ENCODE peak calls at places on chromosomes 2 and 18, in ten cellular contexts. W is activated CD8-positive, alpha-beta memory T cell treated with anti-CD3 and anti-CD28 coated beads, Interleukin-2, amount 50 U/mL, for 48 hours; N is amniotic stem cell; O is PC-3; M is CD8-positive, alpha-beta T cell; T is stimulated activated CD4-positive, alpha-beta T cell treated with anti-CD3 and anti-CD28 coated beads, TNF-alpha, amount 100 ng/mL, for 1 hour; R is left ventricle myocardium superior; Z is activated T-helper 9 cell treated with anti-CD3 and anti-CD28 coated beads, Interleukin-2, amount 50 U/mL, for 16 hours; I is SJCRH30; C is colonic mucosa. U is an unnamed sample.

GRCh38 chr2:196555726-196556125 is 83.8 kb upstream of the CCDC150 start:
- DNase-seq in N (no peak), O (no peak), C (no peak), R (no peak), M (no peak), T (no peak), I (no peak), W (no peak), Z (no peak), U (no peak)

GRCh38 chr2:179106342-179107178 is 56.6 kb upstream of the CCDC141 start:
- DNase-seq in M (no peak), I (peak; percentile 92), T (no peak), O (peak; percentile 99), N (peak; percentile 68), C (peak; percentile 40), R (no peak), Z (no peak), W (no peak), U (peak; percentile 98)

GRCh38 chr2:127166221-127166860 is 53.8 kb downstream of the CYP27C1 start:
- DNase-seq in I (no peak), T (no peak), O (no peak), C (no peak), N (no peak), Z (no peak), W (peak; percentile 20), R (no peak), M (no peak), U (no peak)

GRCh38 chr2:236963631-236964030 is 122.1 kb upstream of the COPS8 start:
- DNase-seq in I (no peak), C (no peak), W (no peak), R (no peak), Z (no peak), N (no peak), M (no peak), O (no peak), T (no peak), U (no peak)

GRCh38 chr18:34632323-34632722 is 77.8 kb upstream of the DTNA start:
- DNase-seq in W (no peak), M (no peak), C (no peak), T (no peak), O (no peak), I (no peak), N (no peak), R (no peak), Z (no peak), U (no peak)

GRCh38 chr2:29010946-29011649 is 30.0 kb downstream of the TOGARAM2 start:
- DNase-seq in O (no peak), T (no peak), Z (no peak), M (peak; percentile 45), C (no peak), I (peak; percentile 94), R (peak; percentile 57), N (no peak), W (peak; percentile 70), U (peak; percentile 22)

GRCh38 chr2:238945433-238946150 is 97.7 kb downstream of the TWIST2 start:
- DNase-seq in Z (no peak), C (peak; percentile 50), W (peak; percentile 54), R (peak; percentile 75), I (peak; percentile 47), N (no peak), M (no peak), T (no peak), O (peak; percentile 45), U (peak; percentile 35)

GRCh38 chr2:120729410-120730052 is 6.1 kb upstream of the GLI2 start:
- DNase-seq in R (no peak), C (no peak), M (no peak), O (peak; percentile 78), W (no peak), T (no peak), Z (no peak), I (peak; percentile 68), N (peak; percentile 49), U (peak; percentile 78)

GRCh38 chr2:113273031-113273551 is 5.6 kb downstream of the PAX8 start:
- DNase-seq in T (no peak), W (no peak), I (peak; percentile 68), C (no peak), Z (no peak), O (no peak), M (no peak), N (no peak), R (no peak), U (peak; percentile 24)

GRCh38 chr2:188452084-188452483 is 160.4 kb downstream of the GULP1 start:
- DNase-seq in O (no peak), W (no peak), Z (no peak), C (no peak), I (no peak), R (no peak), N (no peak), T (no peak), M (no peak), U (no peak)

GRCh38 chr2:190986221-190986953 is 27.6 kb downstream of the STAT1 start:
- DNase-seq in M (no peak), O (no peak), C (no peak), W (no peak), Z (no peak), I (peak; percentile 90), N (no peak), T (no peak), R (no peak), U (no peak)

GRCh38 chr2:106864051-106864450 is 21.9 kb downstream of the ST6GAL2 start:
- DNase-seq in M (no peak), O (no peak), N (no peak), W (no peak), T (no peak), Z (no peak), C (no peak), R (no peak), I (no peak), U (no peak)

GRCh38 chr2:118312963-118313756 is 224.9 kb downstream of the INSIG2 start:
- DNase-seq in I (peak; percentile 37), R (no peak), Z (no peak), N (no peak), O (no peak), M (no peak), T (no peak), C (no peak), W (no peak), U (peak; percentile 10)

GRCh38 chr2:33526132-33526531 is 49.7 kb downstream of the RASGRP3 start:
- DNase-seq in Z (no peak), I (no peak), C (no peak), N (no peak), W (no peak), R (no peak), M (no peak), O (no peak), T (no peak), U (no peak)

GRCh38 chr2:101348851-101349250 is 38.5 kb downstream of the CREG2 start:
- DNase-seq in I (no peak), Z (no peak), R (no peak), C (no peak), M (no peak), N (no peak), T (no peak), W (no peak), O (no peak), U (no peak)

GRCh38 chr2:96637385-96638143 is 548 bp downstream of the KANSL3 start:
- DNase-seq in W (peak; percentile 87), O (peak; percentile 84), Z (peak; percentile 71), R (peak; percentile 93), I (peak; percentile 82), M (peak; percentile 67), T (peak; percentile 68), C (peak; percentile 89), N (peak; percentile 77), U (peak; percentile 95)

GRCh38 chr2:105576440-105577241 is 168.1 kb upstream of the NCK2 start:
- DNase-seq in T (no peak), N (peak; percentile 35), I (peak; percentile 62), O (peak; percentile 80), W (no peak), M (no peak), Z (no peak), R (no peak), C (no peak), U (peak; percentile 93)